ENCODE peak calls at places on chromosomes 3 and 15, in eight cellular contexts. Q is H54; P is AG04450; N is COR-L47; Y is activated CD8-positive, alpha-beta memory T cell treated with anti-CD3 and anti-CD28 coated beads for 24 hours; L is aorta; V is AG08396; E is astrocyte of the spinal cord. X is an unnamed sample.
A peak's percentile ranks its signal among the peaks of the same experiment; 100 is the strongest.

GRCh38 chr3:183664913-183665381 is 29.5 kb downstream of the KLHL24 start:
- DNase-seq in Q (peak; percentile 47), P (peak; percentile 78), N (no peak), Y (no peak), L (no peak), V (peak; percentile 68), E (peak; percentile 97), X (no peak)

GRCh38 chr15:40844543-40844981 is 714 bp downstream of the SPINT1 start:
- DNase-seq in Q (no peak), P (no peak), N (peak; percentile 8), Y (peak; percentile 78), L (peak; percentile 53), V (peak; percentile 40), E (no peak), X (no peak)

GRCh38 chr15:99106417-99107220 is 1.7 kb downstream of the SYNM start:
- DNase-seq in Q (no peak), P (peak; percentile 89), N (peak; percentile 5), Y (no peak), L (no peak), V (peak; percentile 59), E (peak; percentile 56), X (no peak)

GRCh38 chr3:27666708-27667107 is 55.4 kb downstream of the EOMES start:
- DNase-seq in Q (no peak), P (peak; percentile 59), N (peak; percentile 54), Y (no peak), L (peak; percentile 93), V (peak; percentile 44), E (peak; percentile 91), X (peak; percentile 77)

GRCh38 chr3:25429960-25430941 is 2.2 kb downstream of the RARB start:
- DNase-seq in Q (no peak), P (no peak), N (no peak), Y (no peak), L (no peak), V (no peak), E (peak; percentile 55), X (no peak)

GRCh38 chr3:126571078-126571477 is 12.3 kb upstream of the C3orf22 start:
- DNase-seq in Q (no peak), P (no peak), N (no peak), Y (no peak), L (no peak), V (no peak), E (no peak), X (no peak)

GRCh38 chr3:97882975-97883598 is 61.3 kb downstream of the CRYBG3 start:
- DNase-seq in Q (peak; percentile 1), P (no peak), N (peak; percentile 19), Y (no peak), L (no peak), V (no peak), E (peak; percentile 73), X (no peak)

GRCh38 chr3:134242649-134243637 is 7.7 kb downstream of the RYK start:
- DNase-seq in Q (peak; percentile 40), P (peak; percentile 69), N (no peak), Y (peak; percentile 43), L (no peak), V (peak; percentile 61), E (peak; percentile 84), X (no peak)

GRCh38 chr3:38374221-38374620 is 27.6 kb downstream of the XYLB start:
- DNase-seq in Q (no peak), P (no peak), N (no peak), Y (peak; percentile 67), L (no peak), V (no peak), E (no peak), X (no peak)

GRCh38 chr15:96274087-96274440 is 56.4 kb upstream of the NR2F2 start:
- DNase-seq in Q (no peak), P (no peak), N (no peak), Y (no peak), L (no peak), V (no peak), E (no peak), X (no peak)

GRCh38 chr15:55394694-55395093 is 13.5 kb downstream of the CCPG1 start:
- DNase-seq in Q (no peak), P (no peak), N (no peak), Y (no peak), L (no peak), V (no peak), E (no peak), X (no peak)

GRCh38 chr3:37751967-37752660 is 109.6 kb upstream of the CTDSPL start:
- DNase-seq in Q (peak; percentile 27), P (no peak), N (no peak), Y (no peak), L (no peak), V (no peak), E (no peak), X (no peak)

GRCh38 chr3:55449527-55449926 is 37.6 kb downstream of the WNT5A start:
- DNase-seq in Q (no peak), P (no peak), N (no peak), Y (no peak), L (no peak), V (no peak), E (no peak), X (no peak)

GRCh38 chr3:149576071-149576564 is 81.7 kb downstream of the WWTR1 start:
- DNase-seq in Q (no peak), P (peak; percentile 90), N (no peak), Y (no peak), L (peak; percentile 56), V (peak; percentile 53), E (peak; percentile 98), X (no peak)

GRCh38 chr15:64854041-64854440 is 12.3 kb downstream of the PLEKHO2 start:
- DNase-seq in Q (no peak), P (no peak), N (no peak), Y (no peak), L (peak; percentile 53), V (no peak), E (peak; percentile 29), X (no peak)

GRCh38 chr3:62777130-62777529 is 98.1 kb downstream of the CADPS start:
- DNase-seq in Q (no peak), P (no peak), N (no peak), Y (no peak), L (no peak), V (no peak), E (no peak), X (no peak)

GRCh38 chr3:186365202-186365974 is 3.4 kb upstream of the DGKG start:
- DNase-seq in Q (peak; percentile 41), P (no peak), N (no peak), Y (no peak), L (peak; percentile 83), V (peak; percentile 62), E (peak; percentile 35), X (peak; percentile 85)

GRCh38 chr3:58222161-58222724 is 11.5 kb upstream of the DNASE1L3 start:
- DNase-seq in Q (no peak), P (no peak), N (no peak), Y (no peak), L (no peak), V (no peak), E (no peak), X (no peak)

GRCh38 chr3:152199069-152199838 is 69.5 kb upstream of the MBNL1 start:
- DNase-seq in Q (no peak), P (no peak), N (no peak), Y (no peak), L (no peak), V (no peak), E (no peak), X (no peak)

GRCh38 chr3:158360756-158361448 is 210.1 kb upstream of the MLF1 start:
- DNase-seq in Q (no peak), P (no peak), N (no peak), Y (no peak), L (no peak), V (no peak), E (no peak), X (no peak)

GRCh38 chr3:98691897-98692296 is 71.2 kb upstream of the ST3GAL6 start:
- DNase-seq in Q (no peak), P (no peak), N (no peak), Y (no peak), L (no peak), V (no peak), E (no peak), X (no peak)

GRCh38 chr3:162142511-162142910 is 645.9 kb downstream of the OTOL1 start:
- DNase-seq in Q (no peak), P (no peak), N (no peak), Y (no peak), L (no peak), V (peak; percentile 5), E (peak; percentile 59), X (no peak)

GRCh38 chr3:8962226-8962861 is 928 bp downstream of the RAD18 start:
- DNase-seq in Q (no peak), P (no peak), N (no peak), Y (no peak), L (no peak), V (no peak), E (no peak), X (no peak)

GRCh38 chr15:101013769-101014223 is 94.6 kb downstream of the LRRK1 start:
- DNase-seq in Q (no peak), P (no peak), N (peak; percentile 29), Y (peak; percentile 49), L (no peak), V (no peak), E (no peak), X (no peak)

GRCh38 chr3:192026656-192027055 is 565.7 kb downstream of the PYDC2 start:
- DNase-seq in Q (no peak), P (no peak), N (no peak), Y (no peak), L (no peak), V (no peak), E (no peak), X (no peak)

GRCh38 chr15:100787567-100787941 is 92.1 kb upstream of the ALDH1A3 start:
- DNase-seq in Q (no peak), P (no peak), N (no peak), Y (peak; percentile 28), L (no peak), V (no peak), E (no peak), X (peak; percentile 51)

X was measured in tibial artery.